ENCODE peak calls at places on chromosomes 2 and 18, in six cellular contexts. S is type B pancreatic cell; O is G401; W is activated CD4-positive, alpha-beta T cell treated with anti-CD3 and anti-CD28 coated beads for 1 hour; L is NCI-H510A treated with DMSO at 0.1 percent for 48 hours; Y is heart left ventricle. J is an unnamed sample.
A peak's percentile ranks its signal among the peaks of the same experiment; 100 is the strongest.

GRCh38 chr2:218010116-218010837 is 7.5 kb upstream of the TNS1 start:
- DNase-seq in S (no peak), O (no peak), W (no peak), L (no peak), Y (peak; percentile 81), J (no peak)

GRCh38 chr18:47323158-47323557 is 71.7 kb upstream of the SKOR2 start:
- DNase-seq in S (no peak), O (no peak), W (no peak), L (no peak), Y (no peak), J (peak; percentile 0)

GRCh38 chr2:98507940-98508689 is 63.5 kb downstream of the INPP4A start:
- DNase-seq in S (peak; percentile 44), O (peak; percentile 87), W (no peak), L (no peak), Y (peak; percentile 85), J (no peak)

GRCh38 chr18:987325-988186 is 82.9 kb downstream of the ADCYAP1 start:
- DNase-seq in S (no peak), O (no peak), W (no peak), L (no peak), Y (no peak), J (peak; percentile 58)

GRCh38 chr2:217357886-217358620 is 498.2 kb upstream of the TNP1 start:
- DNase-seq in S (no peak), O (peak; percentile 16), W (no peak), L (no peak), Y (no peak), J (no peak)

GRCh38 chr2:127552336-127552735 is 16.9 kb downstream of the MYO7B start:
- DNase-seq in S (no peak), O (no peak), W (no peak), L (no peak), Y (no peak), J (no peak)

GRCh38 chr2:238706673-238707072 is 141.2 kb upstream of the TWIST2 start:
- DNase-seq in S (no peak), O (no peak), W (no peak), L (no peak), Y (no peak), J (no peak)

GRCh38 chr2:221573430-221574230 is 1.5 kb upstream of the EPHA4 start:
- DNase-seq in S (peak; percentile 96), O (peak; percentile 75), W (peak; percentile 68), L (peak; percentile 80), Y (peak; percentile 92), J (peak; percentile 68)